ENCODE peak calls at places on chromosomes 13 and 19, in six cellular contexts. One of them, this sample, is unnamed.

GRCh38 chr13:113141591-113141950 is 16.9 kb upstream of the PROZ start:
- DNase-seq in activated CD4-positive, alpha-beta T cell treated with anti-CD3 and anti-CD28 coated beads, Interleukin-2, amount 10 ng/mL, durations not matched to agents 24 days and 14 days: no peak
- DNase-seq in CD4-positive, alpha-beta T cell: no peak
- DNase-seq in fibroblast of pulmonary artery: no peak
- DNase-seq in AG09309: no peak
- DNase-seq in WTC11: no peak
- DNase-seq in this sample: no peak

GRCh38 chr19:5001547-5002131 is 32.7 kb downstream of the KDM4B start:
- DNase-seq in activated CD4-positive, alpha-beta T cell treated with anti-CD3 and anti-CD28 coated beads, Interleukin-2, amount 10 ng/mL, durations not matched to agents 24 days and 14 days: peak; percentile 75
- DNase-seq in CD4-positive, alpha-beta T cell: peak; percentile 4
- DNase-seq in fibroblast of pulmonary artery: peak; percentile 67
- DNase-seq in AG09309: peak; percentile 40
- DNase-seq in WTC11: peak; percentile 66
- DNase-seq in this sample: no peak

GRCh38 chr13:100495455-100495854 is 93.1 kb downstream of the GGACT start:
- DNase-seq in activated CD4-positive, alpha-beta T cell treated with anti-CD3 and anti-CD28 coated beads, Interleukin-2, amount 10 ng/mL, durations not matched to agents 24 days and 14 days: no peak
- DNase-seq in CD4-positive, alpha-beta T cell: no peak
- DNase-seq in fibroblast of pulmonary artery: no peak
- DNase-seq in AG09309: no peak
- DNase-seq in WTC11: no peak
- DNase-seq in this sample: no peak

GRCh38 chr13:72970301-72970880 is 88.4 kb upstream of the KLF5 start:
- DNase-seq in activated CD4-positive, alpha-beta T cell treated with anti-CD3 and anti-CD28 coated beads, Interleukin-2, amount 10 ng/mL, durations not matched to agents 24 days and 14 days: no peak
- DNase-seq in CD4-positive, alpha-beta T cell: no peak
- DNase-seq in fibroblast of pulmonary artery: no peak
- DNase-seq in AG09309: no peak
- DNase-seq in WTC11: no peak
- DNase-seq in this sample: no peak

GRCh38 chr13:68727788-68728187 is 1379.8 kb upstream of the ATXN8OS start:
- DNase-seq in activated CD4-positive, alpha-beta T cell treated with anti-CD3 and anti-CD28 coated beads, Interleukin-2, amount 10 ng/mL, durations not matched to agents 24 days and 14 days: no peak
- DNase-seq in CD4-positive, alpha-beta T cell: no peak
- DNase-seq in fibroblast of pulmonary artery: no peak
- DNase-seq in AG09309: no peak
- DNase-seq in WTC11: no peak
- DNase-seq in this sample: no peak

GRCh38 chr19:33678796-33679195 is 57.0 kb downstream of the CHST8 start:
- DNase-seq in activated CD4-positive, alpha-beta T cell treated with anti-CD3 and anti-CD28 coated beads, Interleukin-2, amount 10 ng/mL, durations not matched to agents 24 days and 14 days: no peak
- DNase-seq in CD4-positive, alpha-beta T cell: no peak
- DNase-seq in fibroblast of pulmonary artery: no peak
- DNase-seq in AG09309: no peak
- DNase-seq in WTC11: no peak
- DNase-seq in this sample: no peak

GRCh38 chr13:91078093-91078679 is 269.3 kb upstream of the MIR17HG start:
- DNase-seq in activated CD4-positive, alpha-beta T cell treated with anti-CD3 and anti-CD28 coated beads, Interleukin-2, amount 10 ng/mL, durations not matched to agents 24 days and 14 days: no peak
- DNase-seq in CD4-positive, alpha-beta T cell: no peak
- DNase-seq in fibroblast of pulmonary artery: peak; percentile 25
- DNase-seq in AG09309: no peak
- DNase-seq in WTC11: no peak
- DNase-seq in this sample: no peak

GRCh38 chr13:108597943-108598342 is 31.5 kb upstream of the MYO16 start:
- DNase-seq in activated CD4-positive, alpha-beta T cell treated with anti-CD3 and anti-CD28 coated beads, Interleukin-2, amount 10 ng/mL, durations not matched to agents 24 days and 14 days: no peak
- DNase-seq in CD4-positive, alpha-beta T cell: no peak
- DNase-seq in fibroblast of pulmonary artery: no peak
- DNase-seq in AG09309: no peak
- DNase-seq in WTC11: no peak
- DNase-seq in this sample: no peak

GRCh38 chr19:14582894-14583340 is at the start of gene CLEC17A:
- DNase-seq in activated CD4-positive, alpha-beta T cell treated with anti-CD3 and anti-CD28 coated beads, Interleukin-2, amount 10 ng/mL, durations not matched to agents 24 days and 14 days: no peak
- DNase-seq in CD4-positive, alpha-beta T cell: no peak
- DNase-seq in fibroblast of pulmonary artery: no peak
- DNase-seq in AG09309: no peak
- DNase-seq in WTC11: no peak
- DNase-seq in this sample: no peak

GRCh38 chr13:21616205-21616604 is 12.2 kb upstream of the MICU2 start:
- DNase-seq in activated CD4-positive, alpha-beta T cell treated with anti-CD3 and anti-CD28 coated beads, Interleukin-2, amount 10 ng/mL, durations not matched to agents 24 days and 14 days: no peak
- DNase-seq in CD4-positive, alpha-beta T cell: no peak
- DNase-seq in fibroblast of pulmonary artery: no peak
- DNase-seq in AG09309: no peak
- DNase-seq in WTC11: no peak
- DNase-seq in this sample: no peak

GRCh38 chr13:39855236-39855635 is 199.8 kb downstream of the COG6 start:
- DNase-seq in activated CD4-positive, alpha-beta T cell treated with anti-CD3 and anti-CD28 coated beads, Interleukin-2, amount 10 ng/mL, durations not matched to agents 24 days and 14 days: no peak
- DNase-seq in CD4-positive, alpha-beta T cell: no peak
- DNase-seq in fibroblast of pulmonary artery: no peak
- DNase-seq in AG09309: no peak
- DNase-seq in WTC11: no peak
- DNase-seq in this sample: no peak

GRCh38 chr13:29892149-29892548 is 41.7 kb upstream of the UBL3 start:
- DNase-seq in activated CD4-positive, alpha-beta T cell treated with anti-CD3 and anti-CD28 coated beads, Interleukin-2, amount 10 ng/mL, durations not matched to agents 24 days and 14 days: no peak
- DNase-seq in CD4-positive, alpha-beta T cell: no peak
- DNase-seq in fibroblast of pulmonary artery: no peak
- DNase-seq in AG09309: no peak
- DNase-seq in WTC11: no peak
- DNase-seq in this sample: no peak

GRCh38 chr13:25051065-25051464 is 44.9 kb upstream of the PABPC3 start:
- DNase-seq in activated CD4-positive, alpha-beta T cell treated with anti-CD3 and anti-CD28 coated beads, Interleukin-2, amount 10 ng/mL, durations not matched to agents 24 days and 14 days: no peak
- DNase-seq in CD4-positive, alpha-beta T cell: no peak
- DNase-seq in fibroblast of pulmonary artery: no peak
- DNase-seq in AG09309: no peak
- DNase-seq in WTC11: no peak
- DNase-seq in this sample: no peak

GRCh38 chr13:39226359-39226758 is 188.1 kb downstream of the NHLRC3 start:
- DNase-seq in activated CD4-positive, alpha-beta T cell treated with anti-CD3 and anti-CD28 coated beads, Interleukin-2, amount 10 ng/mL, durations not matched to agents 24 days and 14 days: no peak
- DNase-seq in CD4-positive, alpha-beta T cell: no peak
- DNase-seq in fibroblast of pulmonary artery: no peak
- DNase-seq in AG09309: no peak
- DNase-seq in WTC11: no peak
- DNase-seq in this sample: no peak

GRCh38 chr19:13302521-13303270 is 152.5 kb downstream of the IER2 start:
- DNase-seq in activated CD4-positive, alpha-beta T cell treated with anti-CD3 and anti-CD28 coated beads, Interleukin-2, amount 10 ng/mL, durations not matched to agents 24 days and 14 days: no peak
- DNase-seq in CD4-positive, alpha-beta T cell: no peak
- DNase-seq in fibroblast of pulmonary artery: no peak
- DNase-seq in AG09309: no peak
- DNase-seq in WTC11: no peak
- DNase-seq in this sample: no peak

GRCh38 chr19:19602136-19602712 is 16.3 kb downstream of the PBX4 start:
- DNase-seq in activated CD4-positive, alpha-beta T cell treated with anti-CD3 and anti-CD28 coated beads, Interleukin-2, amount 10 ng/mL, durations not matched to agents 24 days and 14 days: peak; percentile 78
- DNase-seq in CD4-positive, alpha-beta T cell: no peak
- DNase-seq in fibroblast of pulmonary artery: no peak
- DNase-seq in AG09309: no peak
- DNase-seq in WTC11: no peak
- DNase-seq in this sample: no peak

This sample was measured in activated CD8-positive, alpha-beta memory T cell treated with anti-CD3 and anti-CD28 coated beads for 1 hour.